ENCODE peak calls at places on chromosome 7, in four cellular contexts. Z is NCI-H2081, G is transverse colon, C is amygdala. H is an unnamed sample.

GRCh38 chr7:40881405-40881926 is 746.7 kb downstream of the SUGCT start:
- DNase-seq in Z (no peak), G (no peak), C (no peak), H (no peak)

GRCh38 chr7:132145466-132145865 is 430.8 kb downstream of the PLXNA4 start:
- DNase-seq in Z (no peak), G (no peak), C (peak; percentile 33), H (peak; percentile 94)

GRCh38 chr7:131529179-131529578 is 27.2 kb downstream of the PODXL start:
- DNase-seq in Z (no peak), G (no peak), C (no peak), H (no peak)

GRCh38 chr7:44323381-44324203 is 1.8 kb downstream of the CAMK2B start:
- DNase-seq in Z (no peak), G (no peak), C (no peak), H (no peak)

GRCh38 chr7:115631782-115632181 is 398.8 kb downstream of the TFEC start:
- DNase-seq in Z (no peak), G (no peak), C (no peak), H (no peak)

GRCh38 chr7:20298486-20298901 is 32.2 kb upstream of the ITGB8 start:
- DNase-seq in Z (no peak), G (no peak), C (no peak), H (no peak)

GRCh38 chr7:28130277-28130676 is 50.3 kb downstream of the JAZF1 start:
- DNase-seq in Z (no peak), G (no peak), C (no peak), H (no peak)

GRCh38 chr7:9013940-9014339 is 580.5 kb downstream of the NXPH1 start:
- DNase-seq in Z (no peak), G (no peak), C (no peak), H (no peak)

GRCh38 chr7:84663224-84663623 is 468.6 kb upstream of the SEMA3A start:
- DNase-seq in Z (no peak), G (no peak), C (no peak), H (no peak)

GRCh38 chr7:83468251-83468739 is 180.6 kb downstream of the SEMA3E start:
- DNase-seq in Z (peak; percentile 54), G (peak; percentile 48), C (peak; percentile 75), H (peak; percentile 81)

GRCh38 chr7:28018020-28018419 is 162.6 kb downstream of the JAZF1 start:
- DNase-seq in Z (no peak), G (no peak), C (no peak), H (no peak)

GRCh38 chr7:2585446-2585845 is 26.7 kb downstream of the IQCE start:
- DNase-seq in Z (no peak), G (no peak), C (no peak), H (no peak)

GRCh38 chr7:158266817-158267736 is 320.5 kb downstream of the PTPRN2 start:
- DNase-seq in Z (no peak), G (peak; percentile 59), C (no peak), H (no peak)

GRCh38 chr7:31171216-31171750 is 119.2 kb downstream of the ADCYAP1R1 start:
- DNase-seq in Z (no peak), G (no peak), C (no peak), H (no peak)

GRCh38 chr7:88928266-88928665 is 132.7 kb upstream of the TEX47 start:
- DNase-seq in Z (no peak), G (no peak), C (no peak), H (no peak)

GRCh38 chr7:18425873-18426520 is 69.6 kb upstream of the HDAC9 start:
- DNase-seq in Z (no peak), G (no peak), C (no peak), H (no peak)

GRCh38 chr7:147432068-147432467 is 1158.5 kb upstream of the C7orf33 start:
- DNase-seq in Z (peak; percentile 18), G (no peak), C (no peak), H (no peak)

GRCh38 chr7:25122373-25122772 is 2.7 kb downstream of the CYCS start:
- DNase-seq in Z (no peak), G (no peak), C (no peak), H (no peak)

GRCh38 chr7:16348251-16348650 is 73.1 kb downstream of the CRPPA start:
- DNase-seq in Z (no peak), G (no peak), C (no peak), H (no peak)

GRCh38 chr7:140726304-140726703 is 29.8 kb downstream of the NDUFB2 start:
- DNase-seq in Z (no peak), G (no peak), C (no peak), H (no peak)

GRCh38 chr7:29297194-29297890 is 102.8 kb downstream of the CHN2 start:
- DNase-seq in Z (no peak), G (no peak), C (no peak), H (no peak)

GRCh38 chr7:143345428-143345900 is 17.0 kb downstream of the FAM131B start:
- DNase-seq in Z (no peak), G (peak; percentile 70), C (no peak), H (no peak)

GRCh38 chr7:130649004-130649790 is 19.4 kb downstream of the COPG2 start:
- DNase-seq in Z (no peak), G (no peak), C (no peak), H (no peak)

GRCh38 chr7:116161733-116162132 is 48.6 kb upstream of the TES start:
- DNase-seq in Z (no peak), G (no peak), C (no peak), H (no peak)

GRCh38 chr7:29854257-29854938 is 48.1 kb downstream of the WIPF3 start:
- DNase-seq in Z (no peak), G (no peak), C (no peak), H (no peak)

GRCh38 chr7:158863611-158864506 is 7.5 kb downstream of the DYNC2I1 start:
- DNase-seq in Z (no peak), G (peak; percentile 80), C (peak; percentile 89), H (no peak)

GRCh38 chr7:115340828-115341227 is 418.9 kb downstream of the MDFIC start:
- DNase-seq in Z (no peak), G (no peak), C (no peak), H (no peak)